ENCODE peak calls at places on chromosomes 6 and 20, in nine cellular contexts. B is adrenal gland; U is HEK293T; T is stimulated activated CD4-positive, alpha-beta T cell treated with anti-CD3 and anti-CD28 coated beads, Interleukin-4, amount 100 ng/mL, for 48 hours; F is HTR-8/SVneo; D is NCI-H748 treated with DMSO at 0.1 percent for 48 hours; S is GM12878; I is choroid plexus epithelial cell; R is H7. L is an unnamed sample.
A peak's percentile ranks its signal among the peaks of the same experiment; 100 is the strongest.

GRCh38 chr20:62927128-62927705 is 912 bp upstream of the DIDO1 start:
- DNase-seq in T (no peak), F (no peak), B (no peak), I (no peak), R (no peak), D (no peak), U (no peak), S (no peak), L (no peak)

GRCh38 chr20:34129518-34130162 is 17.6 kb upstream of the EIF2S2 start:
- DNase-seq in R (peak; percentile 86), F (peak; percentile 75), D (peak; percentile 62), T (peak; percentile 29), U (peak; percentile 76), S (peak; percentile 9), B (peak; percentile 55), I (peak; percentile 85), L (peak; percentile 70)

GRCh38 chr20:63941282-63942060 is 14.7 kb downstream of the UCKL1 start:
- DNase-seq in T (peak; percentile 59), U (peak; percentile 51), D (no peak), F (no peak), S (no peak), B (peak; percentile 36), R (peak; percentile 97), I (no peak), L (no peak)

GRCh38 chr20:56845546-56846081 is 216.5 kb downstream of the TFAP2C start:
- DNase-seq in F (no peak), B (no peak), D (no peak), T (no peak), I (no peak), S (no peak), R (no peak), U (no peak), L (no peak)

GRCh38 chr20:38001173-38001875 is 31.9 kb downstream of the TTI1 start:
- DNase-seq in F (peak; percentile 47), U (no peak), I (peak; percentile 77), T (no peak), S (no peak), D (no peak), B (no peak), R (no peak), L (peak; percentile 72)

GRCh38 chr6:37820713-37821069 is 1.2 kb downstream of the ZFAND3 start:
- DNase-seq in B (no peak), T (no peak), S (no peak), R (no peak), I (no peak), U (no peak), D (no peak), F (no peak), L (no peak)

GRCh38 chr20:44034451-44034850 is 119.8 kb downstream of the TOX2 start:
- DNase-seq in B (peak; percentile 0), U (no peak), I (no peak), D (no peak), R (no peak), S (no peak), F (no peak), T (no peak), L (no peak)

GRCh38 chr6:131998255-131998982 is 47.2 kb upstream of the CCN2 start:
- DNase-seq in B (no peak), I (peak; percentile 48), U (no peak), S (no peak), D (no peak), R (no peak), F (no peak), T (no peak), L (peak; percentile 56)

GRCh38 chr6:89895273-89895874 is 1.1 kb downstream of the GJA10 start:
- DNase-seq in F (peak; percentile 53), S (no peak), T (no peak), D (no peak), R (peak; percentile 69), I (peak; percentile 81), B (peak; percentile 40), U (peak; percentile 58), L (peak; percentile 72)

GRCh38 chr6:27931209-27931608 is 19.0 kb upstream of the OR2B2 start:
- DNase-seq in B (no peak), D (no peak), U (no peak), S (no peak), I (no peak), T (no peak), R (no peak), F (no peak), L (no peak)

GRCh38 chr20:10949930-10950783 is 276.4 kb upstream of the JAG1 start:
- DNase-seq in S (no peak), R (no peak), D (no peak), T (no peak), B (no peak), F (no peak), U (no peak), I (no peak), L (no peak)

GRCh38 chr6:160930547-160931377 is 60.8 kb upstream of the MAP3K4 start:
- DNase-seq in U (peak; percentile 88), D (peak; percentile 52), S (no peak), B (peak; percentile 84), I (peak; percentile 81), F (peak; percentile 60), T (peak; percentile 47), R (peak; percentile 89), L (peak; percentile 78)

GRCh38 chr6:13715444-13715883 is 3.8 kb upstream of the RANBP9 start:
- DNase-seq in F (no peak), I (no peak), T (no peak), S (peak; percentile 37), D (no peak), U (no peak), B (no peak), R (no peak), L (no peak)

GRCh38 chr20:25025986-25026605 is 31.8 kb downstream of the ACSS1 start:
- DNase-seq in F (no peak), D (no peak), B (no peak), T (no peak), R (no peak), U (no peak), S (no peak), I (no peak), L (no peak)

L was measured in astrocyte of the spinal cord.